ENCODE peak calls at places on chromosome 2, in seven cellular contexts. C, W, E, R, I, T and A are unnamed samples.

GRCh38 chr2:55235724-55236538 is 3.4 kb downstream of the RPS27A start:
- DNase-seq in C (no peak), W (no peak), E (no peak), R (no peak), I (no peak), T (no peak), A (no peak)

GRCh38 chr2:86633094-86633740 is 9.6 kb upstream of the RNF103 start:
- DNase-seq in C (peak; percentile 22), W (no peak), E (no peak), R (no peak), I (peak; percentile 35), T (no peak), A (no peak)

GRCh38 chr2:232979871-232980461 is 33.1 kb downstream of the NGEF start:
- DNase-seq in C (no peak), W (peak; percentile 40), E (peak; percentile 95), R (no peak), I (peak; percentile 67), T (peak; percentile 50), A (peak; percentile 84)

GRCh38 chr2:200483729-200484198 is 26.1 kb downstream of the KCTD18 start:
- DNase-seq in C (no peak), W (peak; percentile 82), E (peak; percentile 85), R (no peak), I (peak; percentile 77), T (no peak), A (peak; percentile 69)

GRCh38 chr2:200506679-200507078 is 3.2 kb downstream of the KCTD18 start:
- DNase-seq in C (no peak), W (no peak), E (no peak), R (no peak), I (no peak), T (no peak), A (no peak)

GRCh38 chr2:19627359-19627758 is 268.9 kb upstream of the OSR1 start:
- DNase-seq in C (no peak), W (no peak), E (no peak), R (no peak), I (no peak), T (no peak), A (no peak)

GRCh38 chr2:128770143-128771080 is 451.7 kb upstream of the HS6ST1 start:
- DNase-seq in C (no peak), W (no peak), E (no peak), R (no peak), I (no peak), T (no peak), A (no peak)

GRCh38 chr2:198756166-198756565 is 701.6 kb downstream of the SATB2 start:
- DNase-seq in C (no peak), W (no peak), E (no peak), R (no peak), I (no peak), T (no peak), A (no peak)

GRCh38 chr2:226403360-226403759 is 396.3 kb downstream of the IRS1 start:
- DNase-seq in C (no peak), W (no peak), E (no peak), R (no peak), I (no peak), T (no peak), A (no peak)

GRCh38 chr2:207240649-207241048 is 74.9 kb upstream of the KLF7 start:
- DNase-seq in C (no peak), W (no peak), E (no peak), R (no peak), I (no peak), T (no peak), A (no peak)

GRCh38 chr2:69054431-69054830 is 41.5 kb downstream of the ANTXR1 start:
- DNase-seq in C (no peak), W (no peak), E (no peak), R (no peak), I (no peak), T (no peak), A (no peak)

GRCh38 chr2:186697536-186697935 is 3.7 kb downstream of the FAM171B start:
- DNase-seq in C (no peak), W (no peak), E (peak; percentile 80), R (no peak), I (no peak), T (no peak), A (no peak)

GRCh38 chr2:156896294-156896693 is 361.2 kb upstream of the GALNT5 start:
- DNase-seq in C (no peak), W (no peak), E (peak; percentile 88), R (no peak), I (no peak), T (no peak), A (no peak)

GRCh38 chr2:64751286-64752260 is 97.9 kb upstream of the SERTAD2 start:
- DNase-seq in C (no peak), W (peak; percentile 46), E (peak; percentile 98), R (peak; percentile 50), I (peak; percentile 76), T (no peak), A (peak; percentile 99)

GRCh38 chr2:24970483-24971299 is 1.1 kb downstream of the DNAJC27 start:
- DNase-seq in C (no peak), W (peak; percentile 47), E (peak; percentile 31), R (no peak), I (no peak), T (no peak), A (no peak)

GRCh38 chr2:186590538-186591441 is 934 bp downstream of the ITGAV start:
- DNase-seq in C (no peak), W (peak; percentile 69), E (peak; percentile 64), R (no peak), I (peak; percentile 41), T (no peak), A (peak; percentile 67)

GRCh38 chr2:205769494-205769848 is 87.2 kb downstream of the NRP2 start:
- DNase-seq in C (no peak), W (no peak), E (peak; percentile 75), R (no peak), I (no peak), T (no peak), A (no peak)

GRCh38 chr2:218876562-218877219 is 4.0 kb upstream of the WNT10A start:
- DNase-seq in C (peak; percentile 52), W (peak; percentile 89), E (peak; percentile 86), R (peak; percentile 81), I (peak; percentile 73), T (no peak), A (peak; percentile 68)

GRCh38 chr2:218781691-218782528 is at the start of gene CYP27A1:
- DNase-seq in C (peak; percentile 60), W (peak; percentile 55), E (peak; percentile 23), R (no peak), I (peak; percentile 70), T (peak; percentile 70), A (peak; percentile 62)

GRCh38 chr2:101349893-101350662 is 37.2 kb downstream of the CREG2 start:
- DNase-seq in C (no peak), W (no peak), E (peak; percentile 58), R (no peak), I (no peak), T (no peak), A (no peak)

GRCh38 chr2:26001743-26002341 is 19.5 kb upstream of the KIF3C start:
- DNase-seq in C (peak; percentile 67), W (no peak), E (no peak), R (no peak), I (peak; percentile 58), T (peak; percentile 91), A (peak; percentile 89)

GRCh38 chr2:224401641-224402342 is at the start of gene FAM124B:
- DNase-seq in C (peak; percentile 64), W (peak; percentile 59), E (no peak), R (no peak), I (peak; percentile 29), T (peak; percentile 75), A (peak; percentile 21)

GRCh38 chr2:234611209-234611608 is 114.3 kb upstream of the ARL4C start:
- DNase-seq in C (no peak), W (peak; percentile 29), E (no peak), R (no peak), I (no peak), T (no peak), A (no peak)

GRCh38 chr2:233225230-233226068 is 26.0 kb upstream of the ATG16L1 start:
- DNase-seq in C (no peak), W (no peak), E (no peak), R (no peak), I (no peak), T (no peak), A (no peak)

GRCh38 chr2:29155578-29155977 is 40.4 kb downstream of the CLIP4 start:
- DNase-seq in C (no peak), W (no peak), E (no peak), R (no peak), I (no peak), T (no peak), A (no peak)
- H3K27ac ChIP-seq in C (no peak overlapping the region), W (no peak overlapping the region), E (no peak overlapping the region), R (no peak overlapping the region), I (no peak overlapping the region), T (no peak overlapping the region), A (no peak overlapping the region)

DNA sequence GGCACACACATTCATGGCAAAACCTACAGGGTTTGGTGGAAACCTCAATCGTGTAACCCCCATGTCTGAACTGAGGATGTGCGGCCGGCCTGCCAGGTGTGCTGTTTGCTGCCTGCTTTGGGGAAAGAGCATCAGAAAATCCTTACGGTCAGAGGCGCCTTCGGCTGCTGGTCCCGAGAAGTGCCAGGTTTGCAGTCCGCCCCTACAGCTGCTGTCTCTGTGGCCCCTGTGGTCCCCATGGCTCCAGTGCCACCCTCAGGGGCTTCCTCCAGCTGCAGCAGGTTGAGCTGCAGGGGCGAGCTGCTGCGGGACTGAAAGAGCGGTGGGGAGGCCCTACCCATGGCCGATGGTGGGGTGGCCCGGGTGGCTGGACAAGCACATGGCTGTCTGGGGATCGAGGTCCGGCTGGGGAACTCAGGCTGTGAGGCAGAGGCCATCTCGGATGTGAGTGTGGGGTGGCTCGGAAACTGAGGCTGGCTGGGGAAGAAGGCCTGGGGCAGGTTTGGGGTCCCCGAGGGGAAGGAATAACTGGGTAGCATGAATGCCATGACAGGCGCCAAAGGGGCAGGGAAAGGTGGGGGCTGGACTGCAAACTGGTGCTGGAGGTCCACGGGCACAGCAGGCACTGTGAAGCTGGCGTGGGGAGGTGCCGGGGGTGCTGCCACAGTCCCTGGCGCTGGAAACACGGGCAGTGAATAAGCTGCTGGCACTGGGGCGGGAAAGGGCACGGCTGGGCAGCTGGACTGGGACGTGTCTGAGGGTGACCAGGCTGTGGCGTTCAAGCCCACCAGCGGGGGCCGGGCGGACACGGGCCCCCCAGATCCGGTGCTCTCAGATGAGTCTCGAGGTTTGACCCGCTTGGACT is 13.2 kb upstream of the HES6 start:
- DNase-seq in C (no peak), W (no peak), E (no peak), R (peak; percentile 43), I (no peak), T (no peak), A (no peak)
- H3K36me3 ChIP-seq in C (peaks cover 95% of the 10 kb centered on the region), W (peaks cover 1% of the 10 kb centered on the region), E (peaks cover 9% of the 10 kb centered on the region), R (peaks cover 9% of the 10 kb centered on the region), I (peaks cover 60% of the 10 kb centered on the region), T (peaks cover 93% of the 10 kb centered on the region), A (peaks cover 34% of the 10 kb centered on the region)

GRCh38 chr2:12048551-12048950 is 302.1 kb downstream of the LPIN1 start:
- DNase-seq in C (no peak), W (peak; percentile 69), E (no peak), R (no peak), I (no peak), T (no peak), A (no peak)
- H3K4me1 ChIP-seq in C (no peaks in the 10 kb centered on the region), W (no peaks in the 10 kb centered on the region), E (peaks cover 42% of the 10 kb centered on the region), R (peaks cover 51% of the 10 kb centered on the region), I (no peaks in the 10 kb centered on the region), T (no peaks in the 10 kb centered on the region), A (no peaks in the 10 kb centered on the region)

DNA sequence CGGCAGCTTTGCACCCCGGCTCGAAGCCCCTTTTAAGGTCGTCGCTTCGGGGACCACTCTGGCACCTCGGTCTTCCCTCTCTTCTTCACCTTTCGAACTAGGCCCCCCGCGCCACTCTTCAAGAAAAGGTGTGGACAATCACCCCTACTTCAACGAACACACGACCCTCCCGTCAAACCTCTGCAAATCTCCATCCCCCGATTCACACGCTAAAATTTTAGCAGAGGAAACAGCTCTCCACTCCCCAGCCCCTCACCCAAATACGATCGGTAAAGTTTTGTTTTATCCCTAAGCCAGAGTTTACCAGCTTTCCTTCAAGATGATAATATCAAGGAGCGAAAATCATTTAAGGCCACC is 85.4 kb downstream of the RBMS1 start:
- DNase-seq in C (no peak), W (no peak), E (no peak), R (no peak), I (no peak), T (no peak), A (no peak)
- H3K27ac ChIP-seq in C (peak overlapping the region; percentile 97), W (peak overlapping the region; percentile 69), E (peak overlapping the region; percentile 15), R (no peak overlapping the region), I (peak overlapping the region; percentile 92), T (peak overlapping the region; percentile 96), A (peak overlapping the region; percentile 97)